ENCODE peak calls at places on chromosome 15, in seven cellular contexts. H, D, U, S, B, G and I are unnamed samples.

GRCh38 chr15:31438601-31439265 is 112.1 kb downstream of the KLF13 start:
- DNase-seq in H (no peak), D (no peak), U (no peak), S (no peak), B (no peak), G (no peak), I (no peak)

GRCh38 chr15:52392008-52392687 is 96.5 kb upstream of the MYO5C start:
- DNase-seq in H (no peak), D (no peak), U (no peak), S (peak), B (no peak), G (no peak), I (no peak)

GRCh38 chr15:101458158-101458895 is 31.2 kb downstream of the PCSK6 start:
- DNase-seq in H (no peak), D (no peak), U (no peak), S (no peak), B (no peak), G (no peak), I (no peak)

GRCh38 chr15:57263520-57263919 is 112.8 kb upstream of the CGNL1 start:
- DNase-seq in H (no peak), D (no peak), U (no peak), S (no peak), B (no peak), G (no peak), I (no peak)

GRCh38 chr15:48974865-48975264 is 11.1 kb upstream of the SHC4 start:
- DNase-seq in H (peak), D (peak), U (no peak), S (no peak), B (no peak), G (no peak), I (no peak)

GRCh38 chr15:45919806-45920205 is 285.0 kb downstream of the SQOR start:
- DNase-seq in H (no peak), D (no peak), U (no peak), S (peak), B (no peak), G (no peak), I (no peak)

GRCh38 chr15:73940061-73940981 is 14.1 kb downstream of the LOXL1 start:
- DNase-seq in H (peak), D (no peak), U (no peak), S (peak), B (no peak), G (peak), I (no peak)

GRCh38 chr15:25933456-25934158 is 70.5 kb upstream of the ATP10A start:
- DNase-seq in H (peak), D (peak), U (peak), S (peak), B (peak), G (peak), I (no peak)

DNA sequence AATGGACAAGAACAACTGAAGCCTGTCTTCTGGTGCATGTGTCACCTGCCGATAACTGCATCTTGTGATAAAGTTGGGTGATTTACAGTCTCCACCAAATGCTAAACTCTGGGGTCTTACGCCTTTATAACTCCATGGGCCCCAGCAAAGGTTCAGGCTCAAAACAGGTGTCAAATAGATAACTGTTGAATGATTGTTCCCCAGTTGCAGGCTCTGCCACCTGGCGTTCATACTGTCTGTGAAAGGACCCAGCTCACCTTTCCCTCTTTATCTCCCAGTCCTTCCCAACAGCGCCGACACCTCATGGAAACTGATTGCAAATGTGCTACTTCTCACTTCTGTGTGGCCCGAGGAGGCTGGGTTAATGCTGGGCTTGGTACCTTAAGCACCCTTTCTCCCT is 8.3 kb upstream of the SNX22 start:
- DNase-seq in H (no peak), D (no peak), U (no peak), S (no peak), B (no peak), G (no peak), I (no peak)
- TF ChIP-seq CTCF in H (no peak), D (no peak), U (no peak), S (no peak), B (no peak), G (no peak), I (no peak)

DNA sequence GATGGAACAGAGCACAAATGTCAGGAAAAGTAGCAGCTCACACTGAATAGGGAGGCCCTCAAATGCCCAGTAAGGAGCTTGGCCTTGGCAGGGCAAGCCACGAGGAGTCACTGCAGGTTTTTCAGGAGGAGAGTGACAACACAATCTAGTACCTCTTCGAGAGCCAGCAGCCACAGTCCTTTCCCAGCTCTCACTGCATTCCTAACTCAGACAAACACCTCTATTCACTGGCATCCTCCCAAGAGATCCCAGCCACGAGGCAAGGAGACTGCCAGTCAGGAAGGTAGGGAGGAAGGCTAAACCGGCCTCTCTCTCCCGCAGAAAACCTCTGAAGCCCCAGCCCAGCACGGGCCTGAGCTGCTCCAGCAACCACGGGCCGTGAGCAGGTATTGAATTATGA is 146.0 kb upstream of the SMAD3 start:
- DNase-seq in H (no peak), D (no peak), U (no peak), S (no peak), B (no peak), G (peak), I (no peak)
- H3K27ac ChIP-seq in H (no peak), D (no peak), U (no peak), S (no peak), B (no peak), G (no peak), I (no peak)

DNA sequence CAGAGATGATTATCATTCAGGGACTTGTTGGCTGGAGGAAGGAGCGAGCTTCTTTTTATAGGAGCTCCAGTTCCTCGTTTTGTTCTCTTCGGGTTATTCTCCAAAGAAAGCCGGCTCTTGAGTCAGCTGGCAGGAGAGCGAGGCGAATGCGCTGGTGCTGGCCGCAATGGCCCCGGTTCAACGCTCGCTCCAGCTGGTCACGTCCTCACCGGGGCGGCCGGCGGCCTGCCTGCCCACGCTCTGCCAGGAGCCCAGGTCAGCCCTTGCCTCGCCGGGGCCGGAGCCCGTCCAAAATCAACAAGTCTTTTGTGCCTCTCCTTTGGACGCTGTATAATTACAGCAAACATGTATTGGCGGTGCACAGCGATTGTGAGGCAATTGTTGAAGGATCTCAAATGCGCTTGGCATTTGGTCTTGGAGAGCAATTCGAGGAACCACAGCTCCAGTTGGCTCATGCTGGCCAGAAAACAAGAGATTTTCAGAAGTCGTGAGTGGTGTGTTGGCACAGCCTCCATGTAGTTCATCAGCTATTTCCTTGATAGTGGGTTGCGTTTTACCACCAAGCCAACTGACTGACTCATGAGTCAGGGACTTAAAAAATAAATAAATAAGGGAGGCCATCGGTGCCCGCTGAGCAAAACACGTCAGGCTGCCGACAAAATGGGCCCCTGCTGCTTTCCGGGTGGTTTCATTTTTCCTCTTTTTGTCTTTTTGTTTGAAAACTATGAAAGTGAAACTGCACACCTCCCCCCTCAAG is 288.5 kb downstream of the UACA start:
- DNase-seq in H (no peak), D (no peak), U (no peak), S (peak), B (no peak), G (peak), I (peak)
- H3K4me3 ChIP-seq in H (no peak), D (no peak), U (no peak), S (peak), B (no peak), G (peak), I (no peak)

GRCh38 chr15:70262591-70263274 is 165.0 kb upstream of the TLE3 start:
- DNase-seq in H (peak), D (no peak), U (peak), S (no peak), B (no peak), G (no peak), I (no peak)
- TF ChIP-seq CTCF in H (no peak), D (no peak), U (no peak), S (no peak), B (no peak), G (no peak), I (no peak)

DNA sequence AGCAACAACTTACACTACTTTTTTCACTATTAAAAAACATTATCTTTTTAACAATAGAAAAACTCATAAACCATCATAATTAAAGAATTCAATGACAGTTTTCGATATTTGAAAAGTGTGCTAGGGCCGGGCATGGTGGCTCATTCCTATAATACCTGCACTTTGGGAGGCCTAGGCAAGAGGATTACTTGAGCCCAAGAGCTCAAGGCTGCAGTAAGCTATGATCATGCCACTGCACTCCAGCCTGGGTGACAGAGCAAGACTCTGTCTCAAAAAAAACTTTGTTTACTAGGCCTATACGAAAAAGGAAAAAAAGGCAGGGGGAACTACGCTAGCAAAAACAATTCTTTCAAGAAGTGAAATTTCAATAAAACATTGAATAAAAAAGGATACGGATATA is 28.1 kb downstream of the AVEN start:
- DNase-seq in H (no peak), D (no peak), U (no peak), S (no peak), B (no peak), G (no peak), I (no peak)
- H3K27ac ChIP-seq in H (no peak), D (no peak), U (no peak), S (no peak), B (no peak), G (no peak), I (no peak)

GRCh38 chr15:92906038-92906437 is 5.9 kb downstream of the CHD2 start:
- DNase-seq in H (no peak), D (no peak), U (no peak), S (no peak), B (no peak), G (no peak), I (no peak)
- H3K4me3 ChIP-seq in H (peak), D (peak), U (no peak), S (peak), B (no peak), G (peak), I (peak)

GRCh38 chr15:70643106-70643782 is 120.1 kb downstream of the UACA start:
- DNase-seq in H (no peak), D (no peak), U (no peak), S (no peak), B (no peak), G (no peak), I (no peak)

GRCh38 chr15:70643783-70644125 is 119.6 kb downstream of the UACA start:
- DNase-seq in H (no peak), D (no peak), U (no peak), S (peak), B (no peak), G (no peak), I (no peak)

GRCh38 chr15:70650567-70650966 is 112.8 kb downstream of the UACA start:
- DNase-seq in H (no peak), D (no peak), U (no peak), S (no peak), B (no peak), G (no peak), I (no peak)

GRCh38 chr15:70647396-70647795 is 116.0 kb downstream of the UACA start:
- DNase-seq in H (no peak), D (no peak), U (no peak), S (no peak), B (no peak), G (no peak), I (no peak)

GRCh38 chr15:70646169-70646568 is 117.2 kb downstream of the UACA start:
- DNase-seq in H (no peak), D (no peak), U (no peak), S (no peak), B (no peak), G (no peak), I (no peak)
- TF ChIP-seq CTCF in H (no peak), D (no peak), U (no peak), S (no peak), B (no peak), G (no peak), I (no peak)